ENCODE peak calls at places on chromosomes 1 and 21, in six cellular contexts. C is CD8-positive, alpha-beta T cell; H is fibroblast of lung; I is HL-60; P is kidney; X is aorta. G is an unnamed sample.
A peak's percentile ranks its signal among the peaks of the same experiment; 100 is the strongest.

GRCh38 chr1:219958875-219959417 is 30.6 kb upstream of the SLC30A10 start:
- DNase-seq in X (no peak), H (no peak), P (peak; percentile 43), C (no peak), I (no peak), G (no peak)

GRCh38 chr1:41726899-41727748 is 191.6 kb downstream of the HIVEP3 start:
- DNase-seq in P (peak; percentile 82), X (no peak), H (no peak), I (peak; percentile 59), C (no peak), G (no peak)

GRCh38 chr1:114154146-114154962 is 685 bp upstream of the SYT6 start:
- DNase-seq in P (no peak), H (peak; percentile 29), I (no peak), X (no peak), C (no peak), G (no peak)

GRCh38 chr1:229624906-229625871 is 733 bp downstream of the TAF5L start:
- DNase-seq in C (peak; percentile 26), H (peak; percentile 59), P (peak; percentile 89), X (peak; percentile 86), I (peak; percentile 43), G (peak; percentile 28)

GRCh38 chr1:153532161-153532560 is 3.6 kb downstream of the S100A6 start:
- DNase-seq in I (no peak), X (no peak), H (no peak), C (peak; percentile 34), P (no peak), G (no peak)

GRCh38 chr1:161229896-161230295 is 4.0 kb downstream of the TOMM40L start:
- DNase-seq in P (no peak), I (no peak), C (no peak), H (no peak), X (no peak), G (no peak)

GRCh38 chr1:55519937-55520683 is 304.9 kb upstream of the USP24 start:
- DNase-seq in H (no peak), X (no peak), P (no peak), C (no peak), I (no peak), G (no peak)

GRCh38 chr1:115456441-115456961 is 118.5 kb upstream of the NGF start:
- DNase-seq in C (no peak), X (no peak), P (no peak), H (peak; percentile 48), I (no peak), G (no peak)

GRCh38 chr1:205387845-205388244 is 31.1 kb upstream of the KLHDC8A start:
- DNase-seq in X (no peak), P (no peak), I (no peak), H (no peak), C (no peak), G (no peak)

GRCh38 chr1:43327549-43328292 is 9.9 kb upstream of the MPL start:
- DNase-seq in I (no peak), C (no peak), X (no peak), H (no peak), P (no peak), G (no peak)

GRCh38 chr1:218785928-218786327 is 387.8 kb upstream of the LYPLAL1 start:
- DNase-seq in H (peak; percentile 75), C (no peak), P (no peak), I (no peak), X (peak; percentile 72), G (peak; percentile 27)

GRCh38 chr1:197692965-197693364 is 82.3 kb downstream of the DENND1B start:
- DNase-seq in H (peak; percentile 11), I (no peak), X (no peak), C (no peak), P (no peak), G (no peak)

GRCh38 chr1:210758261-210758660 is 375.7 kb downstream of the KCNH1 start:
- DNase-seq in H (no peak), C (no peak), X (no peak), P (no peak), I (no peak), G (no peak)

GRCh38 chr21:28193189-28193588 is 799.5 kb downstream of the LTN1 start:
- DNase-seq in C (no peak), P (no peak), X (no peak), H (no peak), I (no peak), G (no peak)

GRCh38 chr1:78676347-78676982 is 26.8 kb downstream of the IFI44 start:
- DNase-seq in H (peak; percentile 62), C (peak; percentile 34), X (no peak), P (no peak), I (peak; percentile 22), G (peak; percentile 32)

GRCh38 chr1:9865745-9866144 is 42.0 kb upstream of the CLSTN1 start:
- DNase-seq in I (no peak), X (no peak), P (no peak), H (no peak), C (no peak), G (no peak)

GRCh38 chr1:235725493-235725892 is 75.9 kb upstream of the GNG4 start:
- DNase-seq in H (no peak), I (no peak), C (no peak), P (no peak), X (no peak), G (no peak)

GRCh38 chr1:242670019-242670418 is 145.5 kb upstream of the PLD5 start:
- DNase-seq in H (no peak), P (no peak), C (no peak), X (no peak), I (no peak), G (no peak)

GRCh38 chr1:209576798-209577197 is 6.7 kb upstream of the CAMK1G start:
- DNase-seq in P (peak; percentile 87), X (peak; percentile 91), I (peak; percentile 24), C (peak; percentile 54), H (peak; percentile 34), G (peak; percentile 60)

GRCh38 chr1:42735477-42736105 is 4.4 kb downstream of the CLDN19 start:
- DNase-seq in C (no peak), H (no peak), X (no peak), I (no peak), P (no peak), G (no peak)

GRCh38 chr21:44980562-44981489 is 41.0 kb downstream of the SLX9 start:
- DNase-seq in I (no peak), X (no peak), C (no peak), P (peak; percentile 72), H (no peak), G (no peak)

GRCh38 chr1:203649551-203650011 is 22.9 kb downstream of the ATP2B4 start:
- DNase-seq in I (no peak), H (no peak), X (no peak), P (no peak), C (no peak), G (no peak)

GRCh38 chr1:169124459-169124858 is 18.0 kb downstream of the ATP1B1 start:
- DNase-seq in I (no peak), P (no peak), H (no peak), C (no peak), X (no peak), G (no peak)

GRCh38 chr1:169127305-169127704 is 20.8 kb downstream of the ATP1B1 start:
- DNase-seq in X (no peak), I (no peak), P (no peak), H (peak; percentile 62), C (no peak), G (no peak)

GRCh38 chr1:169129109-169129789 is 22.8 kb downstream of the ATP1B1 start:
- DNase-seq in H (peak; percentile 56), X (no peak), P (no peak), C (no peak), I (no peak), G (no peak)

GRCh38 chr1:169128565-169128964 is 22.1 kb downstream of the ATP1B1 start:
- DNase-seq in I (no peak), C (no peak), X (no peak), P (no peak), H (no peak), G (no peak)

DNA sequence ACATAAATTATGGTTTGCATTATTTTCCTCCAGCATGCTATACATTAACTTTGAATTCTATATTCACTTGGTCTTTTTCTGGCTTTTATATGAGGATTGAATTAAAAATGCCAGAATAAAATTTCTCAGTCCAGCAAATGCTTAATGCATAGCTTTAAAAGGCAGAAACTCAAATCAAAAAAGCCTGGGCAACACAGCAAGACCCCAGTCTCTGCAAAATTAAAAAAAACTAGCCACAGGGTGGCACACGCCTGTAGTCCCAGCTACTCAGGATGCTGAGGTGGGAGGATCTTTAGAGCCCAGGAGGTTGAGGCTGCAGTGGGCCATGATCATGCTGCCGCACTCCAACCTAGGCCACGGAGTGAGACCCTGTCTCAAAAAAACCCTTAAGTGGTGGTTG is 19.8 kb downstream of the ATP1B1 start:
- DNase-seq in X (no peak), H (no peak), I (no peak), P (no peak), C (no peak), G (no peak)
- H3K27ac ChIP-seq in X (no peak overlapping the region), H (no peak overlapping the region), I (no peak overlapping the region), P (no peak overlapping the region), C (no peak overlapping the region), G (no peak overlapping the region)

DNA sequence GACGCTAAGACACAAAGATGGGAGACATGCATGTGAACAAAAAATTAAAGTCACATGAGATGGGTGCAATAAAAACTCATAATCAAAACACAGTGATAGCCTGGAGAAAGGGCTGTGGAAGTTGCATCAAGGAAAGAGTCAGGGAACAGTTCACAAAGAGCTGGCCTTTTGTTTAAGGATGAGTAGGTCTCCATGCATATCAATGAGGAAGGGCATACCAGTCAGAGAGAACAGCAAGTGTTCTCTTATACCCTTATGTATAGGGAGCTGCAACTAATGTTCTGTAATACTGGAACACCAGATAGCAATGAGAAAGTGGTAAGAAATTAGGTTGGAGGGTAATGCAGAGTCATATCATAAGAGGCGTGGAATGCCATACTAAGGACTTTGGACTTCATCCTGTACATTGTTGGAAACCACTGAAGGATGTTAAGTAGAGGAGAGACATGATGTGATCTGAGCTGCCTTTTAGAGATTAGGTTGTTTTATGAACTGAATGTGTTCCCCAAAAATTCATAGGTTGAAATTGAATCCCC is 46.7 kb upstream of the SAMD13 start:
- DNase-seq in H (no peak), X (no peak), C (no peak), P (no peak), I (no peak), G (no peak)
- H3K27ac ChIP-seq in H (no peak overlapping the region), X (no peak overlapping the region), C (no peak overlapping the region), P (no peak overlapping the region), I (no peak overlapping the region), G (no peak overlapping the region)

GRCh38 chr1:234619794-234620247 is 9.8 kb upstream of the IRF2BP2 start:
- DNase-seq in I (no peak), H (no peak), P (no peak), X (no peak), C (no peak), G (no peak)
- H3K27ac ChIP-seq in I (no peak overlapping the region), H (peak overlapping the region; percentile 37), P (peak overlapping the region; percentile 2), X (no peak overlapping the region), C (no peak overlapping the region), G (peak overlapping the region; percentile 70)

GRCh38 chr21:33657124-33657842 is 15.0 kb downstream of the ITSN1 start:
- DNase-seq in C (no peak), H (no peak), P (no peak), I (no peak), X (no peak), G (no peak)

GRCh38 chr21:33654412-33654811 is 12.1 kb downstream of the ITSN1 start:
- DNase-seq in I (no peak), X (no peak), H (no peak), P (no peak), C (no peak), G (no peak)

GRCh38 chr21:33658919-33659318 is 16.6 kb downstream of the ITSN1 start:
- DNase-seq in C (no peak), I (no peak), H (no peak), P (no peak), X (no peak), G (no peak)

GRCh38 chr21:33651965-33652680 is 9.8 kb downstream of the ITSN1 start:
- DNase-seq in H (no peak), X (no peak), P (no peak), C (no peak), I (no peak), G (no peak)

GRCh38 chr21:33655591-33656221 is 13.4 kb downstream of the ITSN1 start:
- DNase-seq in H (peak; percentile 98), I (no peak), P (no peak), X (no peak), C (no peak), G (no peak)
- H3K27ac ChIP-seq in H (peak overlapping the region; percentile 38), I (peak overlapping the region; percentile 63), P (peak overlapping the region; percentile 9), X (peak overlapping the region; percentile 78), C (no peak overlapping the region), G (no peak overlapping the region)